ENCODE peak calls at places on chromosomes 12 and 14, in ten cellular contexts. One of them, this sample, is unnamed.

GRCh38 chr12:116533343-116534248 is 25.6 kb upstream of the MAP1LC3B2 start:
- DNase-seq in pancreas: peak
- DNase-seq in fibroblast of lung: peak
- DNase-seq in naive thymus-derived CD4-positive, alpha-beta T cell: peak
- DNase-seq in NAMALWA: peak
- DNase-seq in activated CD4-positive, alpha-beta T cell treated with anti-CD3 and anti-CD28 coated beads, Interleukin-2, amount 50 U/mL, for 1 hour: peak
- DNase-seq in EH: peak
- DNase-seq in CD8-positive, alpha-beta memory T cell: peak
- DNase-seq in NCI-H1417: peak
- DNase-seq in GM20000: peak
- DNase-seq in this sample: peak

GRCh38 chr12:124217508-124217981 is 77.3 kb upstream of the RFLNA start:
- DNase-seq in pancreas: no peak
- DNase-seq in fibroblast of lung: no peak
- DNase-seq in naive thymus-derived CD4-positive, alpha-beta T cell: no peak
- DNase-seq in NAMALWA: no peak
- DNase-seq in activated CD4-positive, alpha-beta T cell treated with anti-CD3 and anti-CD28 coated beads, Interleukin-2, amount 50 U/mL, for 1 hour: no peak
- DNase-seq in EH: peak
- DNase-seq in CD8-positive, alpha-beta memory T cell: no peak
- DNase-seq in NCI-H1417: peak
- DNase-seq in GM20000: no peak
- DNase-seq in this sample: peak

GRCh38 chr12:12613334-12613733 is 1.7 kb downstream of the CREBL2 start:
- DNase-seq in pancreas: no peak
- DNase-seq in fibroblast of lung: no peak
- DNase-seq in naive thymus-derived CD4-positive, alpha-beta T cell: no peak
- DNase-seq in NAMALWA: peak
- DNase-seq in activated CD4-positive, alpha-beta T cell treated with anti-CD3 and anti-CD28 coated beads, Interleukin-2, amount 50 U/mL, for 1 hour: no peak
- DNase-seq in EH: no peak
- DNase-seq in CD8-positive, alpha-beta memory T cell: peak
- DNase-seq in NCI-H1417: no peak
- DNase-seq in GM20000: no peak
- DNase-seq in this sample: peak

GRCh38 chr12:38137287-38137686 is 179.3 kb upstream of the ALG10B start:
- DNase-seq in pancreas: no peak
- DNase-seq in fibroblast of lung: no peak
- DNase-seq in naive thymus-derived CD4-positive, alpha-beta T cell: no peak
- DNase-seq in NAMALWA: no peak
- DNase-seq in activated CD4-positive, alpha-beta T cell treated with anti-CD3 and anti-CD28 coated beads, Interleukin-2, amount 50 U/mL, for 1 hour: no peak
- DNase-seq in EH: no peak
- DNase-seq in CD8-positive, alpha-beta memory T cell: no peak
- DNase-seq in NCI-H1417: no peak
- DNase-seq in GM20000: no peak
- DNase-seq in this sample: no peak

GRCh38 chr12:52756281-52756960 is 20.7 kb downstream of the KRT76 start:
- DNase-seq in pancreas: no peak
- DNase-seq in fibroblast of lung: no peak
- DNase-seq in naive thymus-derived CD4-positive, alpha-beta T cell: no peak
- DNase-seq in NAMALWA: no peak
- DNase-seq in activated CD4-positive, alpha-beta T cell treated with anti-CD3 and anti-CD28 coated beads, Interleukin-2, amount 50 U/mL, for 1 hour: no peak
- DNase-seq in EH: no peak
- DNase-seq in CD8-positive, alpha-beta memory T cell: no peak
- DNase-seq in NCI-H1417: no peak
- DNase-seq in GM20000: no peak
- DNase-seq in this sample: no peak

GRCh38 chr12:71069317-71069716 is 88.5 kb downstream of the TSPAN8 start:
- DNase-seq in pancreas: no peak
- DNase-seq in fibroblast of lung: peak
- DNase-seq in naive thymus-derived CD4-positive, alpha-beta T cell: no peak
- DNase-seq in NAMALWA: no peak
- DNase-seq in activated CD4-positive, alpha-beta T cell treated with anti-CD3 and anti-CD28 coated beads, Interleukin-2, amount 50 U/mL, for 1 hour: no peak
- DNase-seq in EH: no peak
- DNase-seq in CD8-positive, alpha-beta memory T cell: no peak
- DNase-seq in NCI-H1417: no peak
- DNase-seq in GM20000: no peak
- DNase-seq in this sample: no peak

GRCh38 chr12:7060353-7060954 is at the start of gene C1S:
- DNase-seq in pancreas: peak
- DNase-seq in fibroblast of lung: peak
- DNase-seq in naive thymus-derived CD4-positive, alpha-beta T cell: no peak
- DNase-seq in NAMALWA: no peak
- DNase-seq in activated CD4-positive, alpha-beta T cell treated with anti-CD3 and anti-CD28 coated beads, Interleukin-2, amount 50 U/mL, for 1 hour: no peak
- DNase-seq in EH: peak
- DNase-seq in CD8-positive, alpha-beta memory T cell: no peak
- DNase-seq in NCI-H1417: peak
- DNase-seq in GM20000: no peak
- DNase-seq in this sample: no peak

GRCh38 chr14:75175677-75176141 is 703 bp downstream of the TMED10 start:
- DNase-seq in pancreas: no peak
- DNase-seq in fibroblast of lung: no peak
- DNase-seq in naive thymus-derived CD4-positive, alpha-beta T cell: no peak
- DNase-seq in NAMALWA: peak
- DNase-seq in activated CD4-positive, alpha-beta T cell treated with anti-CD3 and anti-CD28 coated beads, Interleukin-2, amount 50 U/mL, for 1 hour: no peak
- DNase-seq in EH: no peak
- DNase-seq in CD8-positive, alpha-beta memory T cell: no peak
- DNase-seq in NCI-H1417: no peak
- DNase-seq in GM20000: no peak
- DNase-seq in this sample: no peak

GRCh38 chr14:20986811-20987210 is 3.0 kb upstream of the METTL17 start:
- DNase-seq in pancreas: no peak
- DNase-seq in fibroblast of lung: peak
- DNase-seq in naive thymus-derived CD4-positive, alpha-beta T cell: no peak
- DNase-seq in NAMALWA: no peak
- DNase-seq in activated CD4-positive, alpha-beta T cell treated with anti-CD3 and anti-CD28 coated beads, Interleukin-2, amount 50 U/mL, for 1 hour: no peak
- DNase-seq in EH: peak
- DNase-seq in CD8-positive, alpha-beta memory T cell: no peak
- DNase-seq in NCI-H1417: no peak
- DNase-seq in GM20000: no peak
- DNase-seq in this sample: no peak

GRCh38 chr12:50786498-50787231 is 22.8 kb downstream of the ATF1 start:
- DNase-seq in pancreas: no peak
- DNase-seq in fibroblast of lung: peak
- DNase-seq in naive thymus-derived CD4-positive, alpha-beta T cell: no peak
- DNase-seq in NAMALWA: no peak
- DNase-seq in activated CD4-positive, alpha-beta T cell treated with anti-CD3 and anti-CD28 coated beads, Interleukin-2, amount 50 U/mL, for 1 hour: no peak
- DNase-seq in EH: peak
- DNase-seq in CD8-positive, alpha-beta memory T cell: no peak
- DNase-seq in NCI-H1417: no peak
- DNase-seq in GM20000: no peak
- DNase-seq in this sample: no peak

GRCh38 chr14:75439989-75440388 is 12.2 kb downstream of the JDP2 start:
- DNase-seq in pancreas: no peak
- DNase-seq in fibroblast of lung: no peak
- DNase-seq in naive thymus-derived CD4-positive, alpha-beta T cell: no peak
- DNase-seq in NAMALWA: peak
- DNase-seq in activated CD4-positive, alpha-beta T cell treated with anti-CD3 and anti-CD28 coated beads, Interleukin-2, amount 50 U/mL, for 1 hour: no peak
- DNase-seq in EH: no peak
- DNase-seq in CD8-positive, alpha-beta memory T cell: no peak
- DNase-seq in NCI-H1417: no peak
- DNase-seq in GM20000: no peak
- DNase-seq in this sample: peak

GRCh38 chr14:100325231-100325632 is 2.1 kb downstream of the SLC25A47 start:
- DNase-seq in pancreas: no peak
- DNase-seq in fibroblast of lung: no peak
- DNase-seq in naive thymus-derived CD4-positive, alpha-beta T cell: no peak
- DNase-seq in NAMALWA: no peak
- DNase-seq in activated CD4-positive, alpha-beta T cell treated with anti-CD3 and anti-CD28 coated beads, Interleukin-2, amount 50 U/mL, for 1 hour: no peak
- DNase-seq in EH: no peak
- DNase-seq in CD8-positive, alpha-beta memory T cell: no peak
- DNase-seq in NCI-H1417: no peak
- DNase-seq in GM20000: no peak
- DNase-seq in this sample: no peak